ENCODE peak calls at places on chromosome 15, in five cellular contexts. X is K562, R is GM12878, O is HCT116, J is H1. P is an unnamed sample.

GRCh38 chr15:41987925-41988275 is 15.5 kb upstream of the EHD4 start:
- DNase-seq in X (no peak), R (no peak), O (no peak), J (no peak), P (no peak)

GRCh38 chr15:94193906-94194305 is 37.5 kb upstream of the MCTP2 start:
- DNase-seq in X (no peak), R (no peak), O (no peak), J (no peak), P (no peak)

GRCh38 chr15:47461560-47462175 is 255.6 kb upstream of the SEMA6D start:
- DNase-seq in X (no peak), R (no peak), O (no peak), J (no peak), P (no peak)

GRCh38 chr15:85356276-85356675 is 24.1 kb upstream of the AKAP13 start:
- DNase-seq in X (no peak), R (no peak), O (no peak), J (no peak), P (no peak)

GRCh38 chr15:68986292-68986691 is 28.2 kb upstream of the NOX5 start:
- DNase-seq in X (no peak), R (no peak), O (no peak), J (no peak), P (no peak)

GRCh38 chr15:37876900-37877299 is 57.5 kb upstream of the TMCO5A start:
- DNase-seq in X (no peak), R (no peak), O (no peak), J (no peak), P (no peak)

GRCh38 chr15:83243634-83244033 is 36.0 kb upstream of the HDGFL3 start:
- DNase-seq in X (no peak), R (no peak), O (no peak), J (no peak), P (no peak)

GRCh38 chr15:80803580-80804525 is 24.7 kb downstream of the CEMIP start:
- DNase-seq in X (no peak), R (no peak), O (no peak), J (no peak), P (no peak)

GRCh38 chr15:39461536-39462140 is 119.2 kb upstream of the THBS1 start:
- DNase-seq in X (no peak), R (no peak), O (no peak), J (no peak), P (no peak)

GRCh38 chr15:70559223-70559823 is 204.0 kb downstream of the UACA start:
- DNase-seq in X (no peak), R (no peak), O (no peak), J (no peak), P (no peak)

GRCh38 chr15:86135030-86135429 is 55.4 kb downstream of the AGBL1 start:
- DNase-seq in X (no peak), R (no peak), O (no peak), J (no peak), P (no peak)

GRCh38 chr15:29666241-29666640 is 156.0 kb downstream of the TJP1 start:
- DNase-seq in X (no peak), R (no peak), O (no peak), J (no peak), P (no peak)

GRCh38 chr15:90463381-90463780 is 66.3 kb upstream of the CRTC3 start:
- DNase-seq in X (no peak), R (no peak), O (no peak), J (no peak), P (no peak)

GRCh38 chr15:43412096-43412495 is 41.2 kb downstream of the TUBGCP4 start:
- DNase-seq in X (no peak), R (no peak), O (no peak), J (no peak), P (no peak)

GRCh38 chr15:26887926-26888666 is 21.2 kb downstream of the GABRA5 start:
- DNase-seq in X (no peak), R (no peak), O (no peak), J (no peak), P (no peak)

GRCh38 chr15:39079296-39079834 is 501.5 kb upstream of the THBS1 start:
- DNase-seq in X (no peak), R (no peak), O (no peak), J (no peak), P (no peak)

GRCh38 chr15:67133026-67133425 is 67.6 kb downstream of the SMAD3 start:
- DNase-seq in X (no peak), R (no peak), O (no peak), J (no peak), P (no peak)

GRCh38 chr15:49832421-49832980 is 211.7 kb downstream of the DTWD1 start:
- DNase-seq in X (no peak), R (no peak), O (no peak), J (peak; percentile 48), P (peak; percentile 53)

GRCh38 chr15:59232476-59232875 is 25.8 kb downstream of the LDHAL6B start:
- DNase-seq in X (no peak), R (no peak), O (no peak), J (no peak), P (no peak)

DNA sequence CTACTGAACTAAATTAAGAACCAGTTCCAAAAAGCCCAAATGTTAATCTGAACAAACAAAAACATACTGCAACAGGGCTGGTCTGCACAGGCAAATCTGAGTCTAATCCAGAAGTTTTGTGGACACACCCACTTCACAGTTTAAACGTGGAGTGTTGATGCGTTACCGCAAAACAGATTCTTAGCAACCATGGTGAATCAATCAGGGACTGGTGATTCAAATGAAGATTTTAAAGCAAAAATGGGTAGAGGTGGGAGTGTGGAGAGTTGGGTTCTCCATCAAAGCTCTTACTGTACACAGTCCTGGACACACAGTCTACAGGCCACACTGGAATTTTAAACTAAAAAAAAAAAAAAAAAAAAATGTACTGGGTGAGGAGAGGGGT is 5.2 kb downstream of the ANXA2 start:
- DNase-seq in X (no peak), R (no peak), O (peak; percentile 85), J (no peak), P (no peak)
- TF ChIP-seq ATF3 in X (no peak), R (no peak), O (no peak), J (no peak), P (no peak)

GRCh38 chr15:61227269-61228024 is 1.7 kb downstream of the RORA start:
- DNase-seq in X (no peak), R (no peak), O (no peak), J (no peak), P (peak; percentile 38)

GRCh38 chr15:61232266-61232665 is 3.2 kb upstream of the RORA start:
- DNase-seq in X (no peak), R (no peak), O (no peak), J (no peak), P (no peak)

GRCh38 chr15:61226313-61227250 is 2.5 kb downstream of the RORA start:
- DNase-seq in X (no peak), R (no peak), O (no peak), J (no peak), P (no peak)

DNA sequence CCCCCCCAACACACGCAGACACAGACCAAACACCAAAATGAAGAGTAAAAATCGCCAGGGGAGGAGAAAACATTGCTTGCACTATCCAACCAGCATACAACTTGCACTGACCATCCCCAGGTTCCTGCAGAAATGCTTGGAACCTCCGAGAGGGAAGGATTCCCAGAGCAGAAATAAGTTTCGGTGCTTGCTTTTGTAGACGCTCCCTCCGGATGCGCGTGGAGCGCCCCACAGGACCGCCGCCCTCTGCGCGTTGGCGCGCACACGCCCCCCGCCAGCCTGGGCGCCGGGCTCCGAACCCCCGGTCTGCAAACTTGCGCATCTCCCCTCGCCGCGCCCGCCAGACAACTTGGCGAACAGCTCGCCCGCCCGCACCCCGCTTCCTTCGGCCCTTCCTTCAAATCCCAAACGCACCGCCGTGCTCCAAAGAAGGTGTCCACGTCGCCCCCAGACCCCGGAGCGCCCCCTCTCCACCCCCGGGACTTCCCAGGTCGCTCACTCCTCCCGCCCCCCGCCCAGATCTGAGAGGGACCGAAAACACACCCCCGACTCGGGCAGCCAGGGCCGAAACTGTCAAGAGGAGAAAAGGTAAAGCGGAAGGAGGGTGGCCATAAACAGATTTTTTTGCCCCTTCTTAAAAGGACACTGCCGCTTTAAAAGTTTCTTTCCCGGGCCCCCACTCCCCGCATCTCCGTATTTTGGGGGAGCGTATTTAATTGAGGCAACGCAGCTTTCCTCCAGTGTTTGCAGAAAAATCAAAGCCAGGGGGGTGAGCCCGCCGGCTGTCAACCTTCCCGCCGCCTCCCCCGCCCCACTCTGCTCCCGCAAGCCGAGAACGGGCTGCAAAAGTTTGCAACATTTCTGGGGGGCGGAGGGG is 839 bp downstream of the RORA start:
- DNase-seq in X (no peak), R (no peak), O (no peak), J (peak; percentile 69), P (peak; percentile 38)
- TF ChIP-seq ATF3 in X (no peak), R (no peak), O (no peak), J (no peak), P (no peak)

GRCh38 chr15:62846131-62846804 is 196.3 kb upstream of the TPM1 start:
- DNase-seq in X (no peak), R (no peak), O (no peak), J (peak; percentile 41), P (no peak)

GRCh38 chr15:62846805-62847481 is 195.6 kb upstream of the TPM1 start:
- DNase-seq in X (no peak), R (no peak), O (no peak), J (peak; percentile 34), P (no peak)

GRCh38 chr15:62844564-62845235 is 197.8 kb upstream of the TPM1 start:
- DNase-seq in X (no peak), R (no peak), O (no peak), J (no peak), P (no peak)

GRCh38 chr15:62847900-62848489 is 194.6 kb upstream of the TPM1 start:
- DNase-seq in X (peak; percentile 76), R (no peak), O (peak; percentile 53), J (peak; percentile 87), P (peak; percentile 88)

DNA sequence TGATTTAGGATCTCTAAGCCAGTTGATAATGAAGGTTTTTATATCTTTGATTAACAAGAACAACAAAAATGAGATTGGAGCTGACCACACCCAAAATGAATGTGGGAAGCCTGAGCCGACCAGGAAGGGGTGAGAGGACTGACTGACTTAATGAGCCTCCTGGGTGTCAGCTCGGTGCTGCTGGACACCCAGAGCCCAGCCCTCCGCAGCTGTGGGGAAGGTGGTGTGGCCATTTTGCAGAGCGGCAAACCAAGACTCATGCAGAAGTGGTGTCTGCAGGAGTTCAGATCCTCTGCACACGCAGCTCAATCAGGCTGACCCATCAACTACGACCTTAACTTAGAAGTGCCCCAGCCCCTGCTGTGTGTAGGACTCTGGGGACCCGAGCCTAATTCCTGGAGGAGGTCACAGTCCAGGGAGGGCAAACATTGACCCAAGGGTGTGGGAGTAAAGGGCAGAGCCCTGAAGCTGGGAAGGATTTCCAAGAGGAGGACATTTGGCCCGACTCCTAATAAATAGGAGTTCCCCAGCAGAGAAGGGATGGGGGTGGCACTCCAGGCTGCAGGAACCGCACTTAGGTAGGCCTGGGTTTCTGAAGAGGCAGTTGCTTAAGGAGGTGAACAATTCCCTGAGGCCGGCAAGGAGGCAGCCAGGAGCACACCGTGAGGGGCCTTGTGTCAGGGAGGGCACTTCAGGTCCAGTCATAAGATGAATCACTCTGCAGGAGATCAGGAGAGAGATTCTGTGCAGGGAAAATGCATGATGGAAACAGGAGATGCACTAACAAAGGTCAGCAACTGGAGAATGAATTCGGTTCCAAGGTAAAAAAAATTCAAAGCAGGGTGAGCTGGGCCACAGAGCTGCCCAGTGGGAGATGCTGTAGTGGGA is 197.1 kb upstream of the TPM1 start:
- DNase-seq in X (no peak), R (no peak), O (no peak), J (no peak), P (no peak)
- TF ChIP-seq ATF3 in X (no peak), R (no peak), O (no peak), J (no peak), P (no peak)

DNA sequence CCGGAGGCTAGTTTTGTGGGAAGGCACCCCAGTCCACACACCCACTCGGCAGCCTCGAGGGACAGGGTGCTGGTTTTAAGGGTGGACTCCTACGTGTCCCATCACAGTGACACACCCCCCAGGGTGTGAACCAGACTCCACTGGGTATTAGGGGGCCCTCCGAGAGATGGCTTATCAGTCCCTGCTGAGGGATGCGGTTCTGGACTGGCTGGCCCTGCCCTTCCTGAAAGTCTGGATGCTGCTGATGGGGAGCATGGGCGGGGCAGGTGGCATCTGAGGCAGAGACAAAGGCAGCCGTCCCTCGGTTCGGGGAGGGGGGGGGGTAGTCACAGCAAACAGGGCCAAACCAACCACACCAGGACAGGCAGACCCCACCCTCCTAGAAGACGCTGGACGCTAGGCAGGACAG is 939 bp upstream of the ULK3 start:
- DNase-seq in X (peak; percentile 78), R (no peak), O (no peak), J (no peak), P (no peak)
- TF ChIP-seq ATF3 in X (no peak), R (no peak), O (no peak), J (no peak), P (no peak)